ENCODE peak calls at places on chromosome 19, in four cellular contexts. J is IMR-90; B is CD8-positive, alpha-beta memory T cell; X is tibial artery. M is an unnamed sample.

GRCh38 chr19:16519230-16519687 is 23.0 kb downstream of the CHERP start:
- DNase-seq in J (no peak), X (no peak), B (no peak), M (no peak)

GRCh38 chr19:42532881-42533280 is 4.6 kb upstream of the CEACAM1 start:
- DNase-seq in J (no peak), X (no peak), B (no peak), M (no peak)

GRCh38 chr19:39919976-39920375 is 14.5 kb downstream of the FCGBP start:
- DNase-seq in J (no peak), B (no peak), X (no peak), M (no peak)

GRCh38 chr19:16216744-16217670 is 19.3 kb downstream of the AP1M1 start:
- DNase-seq in J (no peak), B (no peak), X (peak; percentile 15), M (no peak)

GRCh38 chr19:14516746-14517438 is 1.3 kb downstream of the DNAJB1 start:
- DNase-seq in X (no peak), B (peak; percentile 56), J (no peak), M (peak; percentile 41)

GRCh38 chr19:56071151-56071550 is 49.9 kb downstream of the ZNF787 start:
- DNase-seq in J (no peak), X (no peak), B (no peak), M (no peak)

GRCh38 chr19:10390652-10391286 is 10.4 kb upstream of the TYK2 start:
- DNase-seq in X (peak; percentile 74), B (peak; percentile 79), J (peak; percentile 71), M (peak; percentile 57)

GRCh38 chr19:19597809-19598306 is 20.6 kb downstream of the PBX4 start:
- DNase-seq in B (peak; percentile 79), J (no peak), X (no peak), M (peak; percentile 91)

GRCh38 chr19:40718774-40719391 is 2.0 kb downstream of the ITPKC start:
- DNase-seq in B (no peak), J (peak; percentile 40), X (peak; percentile 73), M (no peak)

GRCh38 chr19:8988204-8988603 is 22.0 kb downstream of the MUC16 start:
- DNase-seq in B (no peak), X (no peak), J (no peak), M (peak; percentile 3)

GRCh38 chr19:42038675-42039074 is 31.3 kb downstream of the GRIK5 start:
- DNase-seq in J (no peak), X (no peak), B (no peak), M (no peak)

GRCh38 chr19:3423183-3423829 is 56.9 kb downstream of the NFIC start:
- DNase-seq in X (no peak), B (no peak), J (peak; percentile 28), M (no peak)

GRCh38 chr19:56105090-56105701 is 15.9 kb downstream of the ZNF787 start:
- DNase-seq in X (peak; percentile 79), B (no peak), J (peak; percentile 33), M (peak; percentile 31)

GRCh38 chr19:8488351-8488750 is 14.1 kb downstream of the PRAM1 start:
- DNase-seq in X (no peak), B (no peak), J (no peak), M (no peak)

GRCh38 chr19:28428644-28429348 is 784.2 kb downstream of the UQCRFS1 start:
- DNase-seq in B (no peak), J (no peak), X (no peak), M (no peak)
- H3K27me3 ChIP-seq in B (no peaks in the 10 kb centered on the region), J (no peaks in the 10 kb centered on the region), X (no peaks in the 10 kb centered on the region), M (no peaks in the 10 kb centered on the region)

DNA sequence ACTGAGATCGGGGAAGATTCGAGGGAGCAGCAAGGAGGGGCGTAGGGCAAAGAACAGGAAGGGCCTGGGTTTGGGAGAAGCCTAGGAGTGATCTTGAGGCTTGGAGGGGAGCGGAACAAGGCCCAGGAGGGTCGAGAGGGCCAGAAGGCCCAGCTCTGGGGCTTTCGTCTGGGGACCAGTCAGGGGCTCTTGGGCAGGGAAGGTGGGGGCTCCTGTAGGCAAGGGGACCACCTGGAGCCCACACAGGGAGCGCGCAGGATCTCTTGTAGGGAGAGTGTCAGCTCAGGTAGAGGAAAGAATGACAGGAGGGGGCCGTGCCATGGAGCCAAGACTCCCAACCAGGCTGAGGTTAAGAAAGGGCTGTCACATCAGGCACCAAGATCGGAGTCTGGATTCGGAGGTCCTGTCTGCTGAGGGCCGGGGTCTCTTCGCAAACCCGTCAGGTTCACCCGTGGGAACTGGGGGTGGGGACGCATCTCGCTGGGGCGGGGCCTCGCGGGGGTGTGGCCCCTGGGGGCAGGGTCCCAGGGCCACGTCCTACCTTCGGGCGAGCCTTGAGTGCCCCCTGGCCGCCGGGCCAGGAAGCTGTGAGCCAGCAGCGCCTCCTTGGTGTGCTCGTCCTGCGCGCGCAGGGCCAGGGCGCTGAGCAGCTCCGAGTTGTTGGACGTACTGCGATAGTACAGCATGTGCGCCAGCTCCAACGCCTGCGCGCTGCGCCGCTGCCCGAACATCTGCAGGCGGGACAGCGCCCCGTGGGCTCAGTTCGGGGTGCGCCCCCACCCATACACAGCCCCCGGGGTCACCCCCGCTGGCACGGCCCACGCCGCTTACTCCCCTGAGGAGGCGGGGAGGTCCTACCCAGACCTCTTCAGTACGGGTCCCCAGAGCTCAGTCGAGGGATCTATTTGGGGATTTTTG is 8.4 kb downstream of the EMP3 start:
- DNase-seq in J (peak; percentile 91), B (peak; percentile 95), X (peak; percentile 90), M (peak; percentile 92)
- H3K27me3 ChIP-seq in J (no peaks in the 10 kb centered on the region), B (no peaks in the 10 kb centered on the region), X (no peaks in the 10 kb centered on the region), M (no peaks in the 10 kb centered on the region)

DNA sequence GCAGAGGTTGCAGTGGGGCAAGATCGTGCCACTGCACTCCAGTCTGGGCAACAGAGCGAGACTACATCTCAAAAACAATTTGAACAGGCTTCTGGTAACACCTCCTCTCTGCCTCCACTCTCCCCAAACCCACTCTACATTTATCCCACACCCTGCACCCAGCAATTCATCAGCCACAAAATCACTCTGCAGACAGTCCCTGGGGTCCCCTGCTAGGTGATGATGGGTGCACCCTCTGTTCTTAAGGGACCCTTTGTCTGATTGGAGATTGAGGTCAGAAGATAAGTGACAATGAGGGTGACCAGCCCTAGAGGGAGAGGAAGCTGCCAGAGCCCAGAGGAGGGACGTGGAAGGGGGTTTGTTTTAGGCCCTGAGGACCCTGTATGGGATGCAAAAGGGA is 2.2 kb downstream of the BCL3 start:
- DNase-seq in X (no peak), J (no peak), B (no peak), M (no peak)
- H3K27me3 ChIP-seq in X (no peaks in the 10 kb centered on the region), J (no peaks in the 10 kb centered on the region), B (no peaks in the 10 kb centered on the region), M (no peaks in the 10 kb centered on the region)

DNA sequence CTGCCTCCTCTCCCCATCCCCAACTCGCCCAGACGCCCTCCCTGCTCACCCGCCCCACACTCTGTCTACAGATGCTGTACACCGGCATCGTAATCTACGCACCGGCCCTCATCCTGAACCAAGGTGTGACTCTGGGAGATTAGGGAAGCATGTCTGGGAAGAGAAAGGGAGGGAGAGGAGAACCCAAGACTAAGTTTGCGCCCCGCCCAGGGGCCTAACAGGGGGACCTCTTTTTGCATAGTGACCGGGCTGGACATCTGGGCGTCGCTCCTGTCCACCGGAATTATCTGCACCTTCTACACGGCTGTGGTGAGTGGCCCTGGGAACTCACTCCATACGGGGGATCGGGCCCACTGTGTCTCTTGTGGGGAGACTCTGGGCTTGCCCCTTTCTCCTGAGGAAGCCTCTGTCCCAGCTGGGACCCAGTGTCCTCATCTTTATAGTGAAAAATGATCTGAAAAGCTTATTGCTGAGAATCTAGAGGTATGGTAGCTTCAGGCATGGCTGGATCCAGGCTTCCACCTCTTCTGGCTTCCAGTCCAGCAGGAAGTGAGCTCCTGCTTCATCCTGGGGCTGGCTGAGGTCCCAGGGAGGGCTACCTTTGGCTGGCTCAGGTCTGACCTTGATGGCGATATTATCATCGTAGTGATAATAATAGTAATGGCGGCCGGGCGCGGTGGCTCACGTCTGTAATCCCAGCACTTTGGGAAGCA is 2.8 kb downstream of the SLC5A5 start:
- DNase-seq in J (no peak), X (no peak), B (no peak), M (no peak)
- H3K27me3 ChIP-seq in J (peaks cover 44% of the 10 kb centered on the region), X (peaks cover 71% of the 10 kb centered on the region), B (no peaks in the 10 kb centered on the region), M (no peaks in the 10 kb centered on the region)

GRCh38 chr19:13013649-13014048 is 18.4 kb downstream of the NFIX start:
- DNase-seq in X (no peak), J (no peak), B (no peak), M (no peak)

GRCh38 chr19:13014101-13014920 is 19.0 kb downstream of the NFIX start:
- DNase-seq in J (no peak), X (no peak), B (no peak), M (no peak)

GRCh38 chr19:13016245-13016627 is 21.0 kb downstream of the NFIX start:
- DNase-seq in J (no peak), X (no peak), B (no peak), M (no peak)

GRCh38 chr19:13015361-13016231 is 20.3 kb downstream of the NFIX start:
- DNase-seq in B (no peak), X (no peak), J (peak; percentile 33), M (no peak)

GRCh38 chr19:13014921-13015280 is 19.6 kb downstream of the NFIX start:
- DNase-seq in X (no peak), J (no peak), B (no peak), M (no peak)
- H3K27me3 ChIP-seq in X (no peaks in the 10 kb centered on the region), J (no peaks in the 10 kb centered on the region), B (peaks cover 34% of the 10 kb centered on the region), M (peaks cover 42% of the 10 kb centered on the region)

DNA sequence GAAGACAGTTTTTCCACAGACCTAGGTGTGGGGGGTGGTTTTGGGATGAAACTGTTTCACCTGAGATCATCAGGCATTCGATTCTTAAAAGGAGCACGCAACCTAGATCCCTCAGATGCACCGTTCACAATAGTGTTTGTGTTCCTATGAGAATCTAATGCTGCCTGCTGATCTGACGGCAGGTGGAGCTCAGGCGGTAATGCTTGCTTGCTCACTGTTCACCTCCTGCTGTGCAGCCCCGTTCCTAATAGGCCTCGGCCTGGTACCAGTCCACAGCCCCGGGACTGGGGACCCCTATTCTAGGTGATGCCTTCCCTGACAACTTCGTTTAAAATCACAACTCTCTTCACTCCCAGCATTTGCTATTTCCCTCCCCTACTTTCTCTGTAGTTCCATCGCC is 149.6 kb downstream of the IER2 start:
- DNase-seq in X (no peak), B (no peak), J (no peak), M (no peak)
- H3K27me3 ChIP-seq in X (peaks cover 29% of the 10 kb centered on the region), B (peaks cover 15% of the 10 kb centered on the region), J (no peaks in the 10 kb centered on the region), M (no peaks in the 10 kb centered on the region)

GRCh38 chr19:38730470-38730730 is 13.9 kb downstream of the CAPN12 start:
- DNase-seq in B (peak; percentile 36), X (no peak), J (no peak), M (no peak)

GRCh38 chr19:38729653-38730469 is 14.4 kb downstream of the CAPN12 start:
- DNase-seq in X (no peak), B (peak; percentile 81), J (peak; percentile 44), M (peak; percentile 73)

GRCh38 chr19:38728752-38729541 is 15.3 kb downstream of the CAPN12 start:
- DNase-seq in B (peak; percentile 48), X (no peak), J (no peak), M (no peak)

GRCh38 chr19:38731654-38732301 is 12.5 kb downstream of the CAPN12 start:
- DNase-seq in J (no peak), X (no peak), B (no peak), M (no peak)

GRCh38 chr19:38730731-38731589 is 13.3 kb downstream of the CAPN12 start:
- DNase-seq in X (no peak), B (no peak), J (no peak), M (no peak)
- H3K27me3 ChIP-seq in X (no peaks in the 10 kb centered on the region), B (no peaks in the 10 kb centered on the region), J (no peaks in the 10 kb centered on the region), M (no peaks in the 10 kb centered on the region)

GRCh38 chr19:1775951-1776605 is 22.8 kb downstream of the ONECUT3 start:
- DNase-seq in B (no peak), X (no peak), J (no peak), M (no peak)

GRCh38 chr19:1774999-1775772 is 21.9 kb downstream of the ONECUT3 start:
- DNase-seq in J (no peak), X (no peak), B (no peak), M (no peak)

GRCh38 chr19:1776606-1777147 is 23.4 kb downstream of the ONECUT3 start:
- DNase-seq in J (no peak), X (no peak), B (no peak), M (no peak)

GRCh38 chr19:1770866-1771576 is 17.7 kb downstream of the ONECUT3 start:
- DNase-seq in X (no peak), B (no peak), J (no peak), M (no peak)

GRCh38 chr19:1773173-1773572 is 19.9 kb downstream of the ONECUT3 start:
- DNase-seq in X (no peak), B (no peak), J (no peak), M (peak; percentile 1)
- H3K27me3 ChIP-seq in X (peaks cover 90% of the 10 kb centered on the region), B (peaks cover 52% of the 10 kb centered on the region), J (peaks cover 59% of the 10 kb centered on the region), M (peaks cover 50% of the 10 kb centered on the region)